ENCODE peak calls at places on chromosomes 4 and X, in ten cellular contexts. One of them, this sample, is unnamed.

GRCh38 chr4:81664079-81664478 is 192.4 kb upstream of the RASGEF1B start:
- DNase-seq in stomach: no peak
- DNase-seq in activated naive CD4-positive, alpha-beta T cell treated with Interleukin-2 at 50 U/mL for 16 hours: no peak
- DNase-seq in AG08395: no peak
- DNase-seq in NCI-H510A treated with DMSO at 0.1 percent for 48 hours: peak
- DNase-seq in hypothalamus: no peak
- DNase-seq in smooth muscle cell of the brain vasculature: no peak
- DNase-seq in activated T-helper 1 cell treated with anti-CD3 and anti-CD28 coated beads, Interleukin-2, amount 50 U/mL, for 16 hours: no peak
- DNase-seq in stimulated activated CD8-positive, alpha-beta memory T cell treated with anti-CD3 and anti-CD28 coated beads, Interleukin-7, amount 100 ng/mL, for 1 hour: no peak
- DNase-seq in EH: no peak
- DNase-seq in this sample: no peak

GRCh38 chr4:56680266-56680665 is 830 bp downstream of the HOPX start:
- DNase-seq in EH: no peak
- DNase-seq in NCI-H510A treated with DMSO at 0.1 percent for 48 hours: peak
- DNase-seq in smooth muscle cell of the brain vasculature: no peak
- DNase-seq in stomach: peak
- DNase-seq in stimulated activated CD8-positive, alpha-beta memory T cell treated with anti-CD3 and anti-CD28 coated beads, Interleukin-7, amount 100 ng/mL, for 1 hour: no peak
- DNase-seq in hypothalamus: no peak
- DNase-seq in activated naive CD4-positive, alpha-beta T cell treated with Interleukin-2 at 50 U/mL for 16 hours: no peak
- DNase-seq in AG08395: no peak
- DNase-seq in activated T-helper 1 cell treated with anti-CD3 and anti-CD28 coated beads, Interleukin-2, amount 50 U/mL, for 16 hours: no peak
- DNase-seq in this sample: no peak

GRCh38 chr4:122854860-122855259 is 28.2 kb downstream of the FGF2 start:
- DNase-seq in NCI-H510A treated with DMSO at 0.1 percent for 48 hours: no peak
- DNase-seq in smooth muscle cell of the brain vasculature: no peak
- DNase-seq in activated T-helper 1 cell treated with anti-CD3 and anti-CD28 coated beads, Interleukin-2, amount 50 U/mL, for 16 hours: no peak
- DNase-seq in stimulated activated CD8-positive, alpha-beta memory T cell treated with anti-CD3 and anti-CD28 coated beads, Interleukin-7, amount 100 ng/mL, for 1 hour: no peak
- DNase-seq in stomach: no peak
- DNase-seq in EH: no peak
- DNase-seq in activated naive CD4-positive, alpha-beta T cell treated with Interleukin-2 at 50 U/mL for 16 hours: no peak
- DNase-seq in hypothalamus: peak
- DNase-seq in AG08395: no peak
- DNase-seq in this sample: no peak

GRCh38 chr4:181944527-181944926 is 298.7 kb upstream of the TENM3 start:
- DNase-seq in stimulated activated CD8-positive, alpha-beta memory T cell treated with anti-CD3 and anti-CD28 coated beads, Interleukin-7, amount 100 ng/mL, for 1 hour: no peak
- DNase-seq in activated T-helper 1 cell treated with anti-CD3 and anti-CD28 coated beads, Interleukin-2, amount 50 U/mL, for 16 hours: no peak
- DNase-seq in activated naive CD4-positive, alpha-beta T cell treated with Interleukin-2 at 50 U/mL for 16 hours: no peak
- DNase-seq in AG08395: no peak
- DNase-seq in smooth muscle cell of the brain vasculature: no peak
- DNase-seq in stomach: no peak
- DNase-seq in EH: no peak
- DNase-seq in hypothalamus: no peak
- DNase-seq in NCI-H510A treated with DMSO at 0.1 percent for 48 hours: peak
- DNase-seq in this sample: no peak

GRCh38 chrX:72371405-72371804 is 65.7 kb upstream of the CITED1 start:
- DNase-seq in stomach: no peak
- DNase-seq in AG08395: no peak
- DNase-seq in hypothalamus: no peak
- DNase-seq in EH: no peak
- DNase-seq in smooth muscle cell of the brain vasculature: no peak
- DNase-seq in NCI-H510A treated with DMSO at 0.1 percent for 48 hours: no peak
- DNase-seq in stimulated activated CD8-positive, alpha-beta memory T cell treated with anti-CD3 and anti-CD28 coated beads, Interleukin-7, amount 100 ng/mL, for 1 hour: no peak
- DNase-seq in activated naive CD4-positive, alpha-beta T cell treated with Interleukin-2 at 50 U/mL for 16 hours: no peak
- DNase-seq in activated T-helper 1 cell treated with anti-CD3 and anti-CD28 coated beads, Interleukin-2, amount 50 U/mL, for 16 hours: no peak
- DNase-seq in this sample: no peak

GRCh38 chr4:35399912-35400311 is 844.4 kb downstream of the ARAP2 start:
- DNase-seq in EH: no peak
- DNase-seq in activated T-helper 1 cell treated with anti-CD3 and anti-CD28 coated beads, Interleukin-2, amount 50 U/mL, for 16 hours: no peak
- DNase-seq in AG08395: no peak
- DNase-seq in smooth muscle cell of the brain vasculature: no peak
- DNase-seq in hypothalamus: no peak
- DNase-seq in stomach: no peak
- DNase-seq in stimulated activated CD8-positive, alpha-beta memory T cell treated with anti-CD3 and anti-CD28 coated beads, Interleukin-7, amount 100 ng/mL, for 1 hour: no peak
- DNase-seq in activated naive CD4-positive, alpha-beta T cell treated with Interleukin-2 at 50 U/mL for 16 hours: no peak
- DNase-seq in NCI-H510A treated with DMSO at 0.1 percent for 48 hours: no peak
- DNase-seq in this sample: no peak

GRCh38 chr4:113540859-113541258 is 220.7 kb downstream of the CAMK2D start:
- DNase-seq in activated T-helper 1 cell treated with anti-CD3 and anti-CD28 coated beads, Interleukin-2, amount 50 U/mL, for 16 hours: no peak
- DNase-seq in stimulated activated CD8-positive, alpha-beta memory T cell treated with anti-CD3 and anti-CD28 coated beads, Interleukin-7, amount 100 ng/mL, for 1 hour: no peak
- DNase-seq in EH: peak
- DNase-seq in activated naive CD4-positive, alpha-beta T cell treated with Interleukin-2 at 50 U/mL for 16 hours: peak
- DNase-seq in smooth muscle cell of the brain vasculature: no peak
- DNase-seq in stomach: no peak
- DNase-seq in NCI-H510A treated with DMSO at 0.1 percent for 48 hours: peak
- DNase-seq in hypothalamus: no peak
- DNase-seq in AG08395: no peak
- DNase-seq in this sample: no peak

GRCh38 chr4:48190839-48191238 is 56.8 kb upstream of the TXK start:
- DNase-seq in EH: no peak
- DNase-seq in stimulated activated CD8-positive, alpha-beta memory T cell treated with anti-CD3 and anti-CD28 coated beads, Interleukin-7, amount 100 ng/mL, for 1 hour: no peak
- DNase-seq in smooth muscle cell of the brain vasculature: no peak
- DNase-seq in AG08395: no peak
- DNase-seq in activated T-helper 1 cell treated with anti-CD3 and anti-CD28 coated beads, Interleukin-2, amount 50 U/mL, for 16 hours: no peak
- DNase-seq in hypothalamus: no peak
- DNase-seq in stomach: no peak
- DNase-seq in NCI-H510A treated with DMSO at 0.1 percent for 48 hours: no peak
- DNase-seq in activated naive CD4-positive, alpha-beta T cell treated with Interleukin-2 at 50 U/mL for 16 hours: no peak
- DNase-seq in this sample: no peak

GRCh38 chr4:44279469-44279868 is 169.1 kb downstream of the KCTD8 start:
- DNase-seq in stomach: no peak
- DNase-seq in smooth muscle cell of the brain vasculature: no peak
- DNase-seq in activated naive CD4-positive, alpha-beta T cell treated with Interleukin-2 at 50 U/mL for 16 hours: no peak
- DNase-seq in hypothalamus: no peak
- DNase-seq in EH: no peak
- DNase-seq in activated T-helper 1 cell treated with anti-CD3 and anti-CD28 coated beads, Interleukin-2, amount 50 U/mL, for 16 hours: no peak
- DNase-seq in NCI-H510A treated with DMSO at 0.1 percent for 48 hours: no peak
- DNase-seq in AG08395: no peak
- DNase-seq in stimulated activated CD8-positive, alpha-beta memory T cell treated with anti-CD3 and anti-CD28 coated beads, Interleukin-7, amount 100 ng/mL, for 1 hour: no peak
- DNase-seq in this sample: no peak

GRCh38 chrX:143635915-143636314 is at the start of gene SLITRK4:
- DNase-seq in smooth muscle cell of the brain vasculature: no peak
- DNase-seq in AG08395: no peak
- DNase-seq in NCI-H510A treated with DMSO at 0.1 percent for 48 hours: no peak
- DNase-seq in stomach: no peak
- DNase-seq in activated naive CD4-positive, alpha-beta T cell treated with Interleukin-2 at 50 U/mL for 16 hours: no peak
- DNase-seq in hypothalamus: no peak
- DNase-seq in EH: no peak
- DNase-seq in stimulated activated CD8-positive, alpha-beta memory T cell treated with anti-CD3 and anti-CD28 coated beads, Interleukin-7, amount 100 ng/mL, for 1 hour: no peak
- DNase-seq in activated T-helper 1 cell treated with anti-CD3 and anti-CD28 coated beads, Interleukin-2, amount 50 U/mL, for 16 hours: no peak
- DNase-seq in this sample: no peak

GRCh38 chrX:138191998-138192397 is 519.5 kb downstream of the FGF13 start:
- DNase-seq in activated T-helper 1 cell treated with anti-CD3 and anti-CD28 coated beads, Interleukin-2, amount 50 U/mL, for 16 hours: no peak
- DNase-seq in activated naive CD4-positive, alpha-beta T cell treated with Interleukin-2 at 50 U/mL for 16 hours: no peak
- DNase-seq in stimulated activated CD8-positive, alpha-beta memory T cell treated with anti-CD3 and anti-CD28 coated beads, Interleukin-7, amount 100 ng/mL, for 1 hour: no peak
- DNase-seq in EH: no peak
- DNase-seq in AG08395: peak
- DNase-seq in stomach: no peak
- DNase-seq in hypothalamus: no peak
- DNase-seq in smooth muscle cell of the brain vasculature: no peak
- DNase-seq in NCI-H510A treated with DMSO at 0.1 percent for 48 hours: no peak
- DNase-seq in this sample: no peak

This sample was measured in LNCaP clone FGC.